ENCODE peak calls at places on chromosomes 2 and 18, in ten cellular contexts. T is K562, D is GM12864, U is HFFc6, L is PC-3, C is right lobe of liver, I is HL-60, V is foreskin keratinocyte, Z is H9, M is B cell. X is an unnamed sample.

GRCh38 chr2:119431155-119431975 is at the start of gene TMEM37:
- DNase-seq in T (peak; percentile 97), D (peak; percentile 27), U (no peak), L (peak; percentile 50), C (peak; percentile 89), I (no peak), V (no peak), Z (peak; percentile 88), M (peak; percentile 73), X (no peak)

GRCh38 chr2:150889141-150889540 is 372.5 kb downstream of the RBM43 start:
- DNase-seq in T (no peak), D (no peak), U (peak; percentile 82), L (no peak), C (no peak), I (no peak), V (peak; percentile 36), Z (no peak), M (no peak), X (no peak)

GRCh38 chr2:190979906-190980629 is 33.9 kb downstream of the STAT1 start:
- DNase-seq in T (no peak), D (no peak), U (no peak), L (peak; percentile 62), C (no peak), I (no peak), V (peak; percentile 12), Z (no peak), M (no peak), X (peak; percentile 87)

GRCh38 chr2:232776435-232776834 is at the start of gene KCNJ13:
- DNase-seq in T (peak; percentile 19), D (no peak), U (no peak), L (peak; percentile 3), C (no peak), I (no peak), V (no peak), Z (no peak), M (no peak), X (no peak)

GRCh38 chr2:198304859-198305258 is 500.5 kb downstream of the PLCL1 start:
- DNase-seq in T (no peak), D (no peak), U (no peak), L (no peak), C (no peak), I (no peak), V (no peak), Z (no peak), M (no peak), X (no peak)

GRCh38 chr18:49368161-49368875 is 92.1 kb downstream of the DYM start:
- DNase-seq in T (no peak), D (no peak), U (no peak), L (no peak), C (peak; percentile 60), I (no peak), V (no peak), Z (no peak), M (no peak), X (no peak)

GRCh38 chr2:69764286-69765058 is 22.5 kb downstream of the ANXA4 start:
- DNase-seq in T (no peak), D (no peak), U (no peak), L (no peak), C (no peak), I (no peak), V (no peak), Z (no peak), M (no peak), X (no peak)

GRCh38 chr18:75198046-75198445 is 10.9 kb downstream of the PTGR3 start:
- DNase-seq in T (no peak), D (no peak), U (peak; percentile 55), L (no peak), C (no peak), I (no peak), V (no peak), Z (no peak), M (no peak), X (no peak)

GRCh38 chr2:40412456-40412855 is 39.4 kb downstream of the SLC8A1 start:
- DNase-seq in T (no peak), D (no peak), U (no peak), L (peak; percentile 90), C (no peak), I (no peak), V (peak; percentile 91), Z (no peak), M (no peak), X (no peak)

GRCh38 chr2:46723346-46723745 is 192.3 kb downstream of the MCFD2 start:
- DNase-seq in T (no peak), D (no peak), U (no peak), L (no peak), C (no peak), I (no peak), V (no peak), Z (no peak), M (no peak), X (no peak)

GRCh38 chr2:159801925-159802324 is 3.9 kb upstream of the CD302 start:
- DNase-seq in T (no peak), D (no peak), U (no peak), L (no peak), C (no peak), I (no peak), V (no peak), Z (no peak), M (peak; percentile 44), X (no peak)

GRCh38 chr2:66805136-66805535 is 370.2 kb downstream of the MEIS1 start:
- DNase-seq in T (no peak), D (no peak), U (no peak), L (no peak), C (no peak), I (no peak), V (no peak), Z (no peak), M (no peak), X (no peak)

GRCh38 chr2:111918383-111918806 is 20.0 kb downstream of the MERTK start:
- DNase-seq in T (peak; percentile 36), D (no peak), U (peak; percentile 76), L (peak; percentile 51), C (no peak), I (no peak), V (no peak), Z (no peak), M (no peak), X (no peak)

GRCh38 chr2:226063704-226064390 is 664.3 kb downstream of the NYAP2 start:
- DNase-seq in T (no peak), D (no peak), U (peak; percentile 76), L (peak; percentile 61), C (no peak), I (no peak), V (peak; percentile 99), Z (no peak), M (no peak), X (no peak)

GRCh38 chr18:34159691-34160185 is 65.0 kb downstream of the NOL4 start:
- DNase-seq in T (no peak), D (no peak), U (no peak), L (no peak), C (peak; percentile 25), I (no peak), V (no peak), Z (no peak), M (no peak), X (no peak)

GRCh38 chr18:59084286-59084779 is 55.4 kb upstream of the SEC11C start:
- DNase-seq in T (peak; percentile 63), D (no peak), U (peak; percentile 66), L (peak; percentile 80), C (peak; percentile 62), I (peak; percentile 36), V (peak; percentile 52), Z (peak; percentile 84), M (peak; percentile 53), X (peak; percentile 88)

GRCh38 chr2:237735762-237736161 is 62.8 kb upstream of the RBM44 start:
- DNase-seq in T (no peak), D (no peak), U (no peak), L (no peak), C (no peak), I (no peak), V (no peak), Z (no peak), M (no peak), X (peak; percentile 19)
- TF ChIP-seq CTCF in T (no peak), D (no peak), U (no peak), L (no peak), C (no peak), I (no peak), V (peak; percentile 23), Z (peak; percentile 29), M (no peak), X (no peak)

GRCh38 chr2:161557538-161557937 is 66.7 kb upstream of the SLC4A10 start:
- DNase-seq in T (no peak), D (no peak), U (no peak), L (no peak), C (no peak), I (no peak), V (no peak), Z (no peak), M (no peak), X (no peak)

GRCh38 chr2:161555826-161556225 is 68.4 kb upstream of the SLC4A10 start:
- DNase-seq in T (no peak), D (no peak), U (no peak), L (no peak), C (no peak), I (no peak), V (no peak), Z (no peak), M (no peak), X (no peak)

GRCh38 chr2:161552015-161552414 is 72.2 kb upstream of the SLC4A10 start:
- DNase-seq in T (no peak), D (no peak), U (no peak), L (no peak), C (no peak), I (no peak), V (no peak), Z (no peak), M (no peak), X (no peak)

DNA sequence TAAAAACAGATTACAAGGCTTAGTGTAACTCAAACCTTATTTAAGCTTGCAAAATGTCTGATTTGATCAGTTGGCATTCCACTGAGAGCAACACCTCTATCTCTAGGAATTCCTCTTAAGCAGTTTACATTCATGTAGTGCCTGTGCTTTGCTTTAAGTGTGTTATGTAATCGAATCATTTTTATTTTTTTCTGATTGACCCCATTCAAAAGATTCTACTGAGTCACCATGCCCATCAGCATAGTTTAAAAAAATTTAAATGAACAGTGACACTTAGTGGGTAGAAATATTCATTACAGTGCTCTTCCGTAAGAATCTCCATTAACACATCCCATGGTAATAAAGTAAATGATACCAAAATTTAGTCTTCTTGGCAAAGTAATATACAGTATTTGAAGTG is 67.8 kb upstream of the SLC4A10 start:
- DNase-seq in T (no peak), D (no peak), U (no peak), L (peak; percentile 44), C (no peak), I (no peak), V (peak; percentile 9), Z (no peak), M (no peak), X (no peak)
- TF ChIP-seq CTCF in T (peak; percentile 1), D (no peak), U (peak; percentile 38), L (peak; percentile 60), C (no peak), I (no peak), V (peak; percentile 34), Z (peak; percentile 45), M (no peak), X (no peak)

GRCh38 chr2:29480423-29480822 is 365.2 kb downstream of the CLIP4 start:
- DNase-seq in T (peak; percentile 14), D (no peak), U (no peak), L (no peak), C (no peak), I (no peak), V (no peak), Z (no peak), M (no peak), X (no peak)
- TF ChIP-seq CTCF in T (no peak), D (no peak), U (no peak), L (no peak), C (no peak), I (no peak), V (no peak), Z (no peak), M (no peak), X (no peak)

GRCh38 chr2:44247924-44248323 is 27.4 kb upstream of the SLC3A1 start:
- DNase-seq in T (no peak), D (no peak), U (no peak), L (peak; percentile 13), C (no peak), I (no peak), V (no peak), Z (peak; percentile 67), M (no peak), X (no peak)
- TF ChIP-seq CTCF in T (peak; percentile 69), D (peak; percentile 17), U (peak; percentile 18), L (no peak), C (no peak), I (no peak), V (peak; percentile 30), Z (peak; percentile 67), M (no peak), X (peak; percentile 8)